ENCODE peak calls at places on chromosomes 4 and X, in ten cellular contexts. M is transverse colon, Q is IMR-90, S is sigmoid colon, K is stomach, B is H54, P is Peyer's patch, L is tibial nerve, U is GM12892, O is A549. H is an unnamed sample.

GRCh38 chrX:3548743-3549441 is 164.6 kb downstream of the PRKX start:
- DNase-seq in O (peak; percentile 22), L (peak; percentile 7), M (no peak), P (no peak), B (no peak), U (no peak), S (no peak), K (no peak), Q (peak; percentile 79), H (peak; percentile 24)

GRCh38 chr4:155722816-155723499 is 35.9 kb upstream of the GUCY1B1 start:
- DNase-seq in O (no peak), L (no peak), K (no peak), B (no peak), M (no peak), U (no peak), Q (peak; percentile 77), P (no peak), S (no peak), H (no peak)

GRCh38 chr4:15314974-15315373 is 112.9 kb upstream of the C1QTNF7 start:
- DNase-seq in P (no peak), Q (peak; percentile 15), L (no peak), O (no peak), U (no peak), B (no peak), K (no peak), S (no peak), M (no peak), H (no peak)

GRCh38 chr4:2788532-2789103 is 4.3 kb upstream of the SH3BP2 start:
- DNase-seq in P (no peak), B (no peak), K (peak; percentile 63), U (no peak), L (no peak), S (peak; percentile 73), Q (peak; percentile 29), O (no peak), M (no peak), H (peak; percentile 88)

GRCh38 chrX:35244796-35245508 is 302.4 kb downstream of the FAM47B start:
- DNase-seq in S (no peak), U (no peak), M (no peak), O (no peak), P (no peak), B (no peak), L (no peak), Q (no peak), K (no peak), H (no peak)

GRCh38 chr4:146401274-146401673 is 120.5 kb downstream of the SLC10A7 start:
- DNase-seq in M (no peak), Q (no peak), K (no peak), U (no peak), L (no peak), P (no peak), O (no peak), S (no peak), B (no peak), H (no peak)

GRCh38 chr4:155353923-155354540 is 22.7 kb downstream of the MAP9 start:
- DNase-seq in Q (peak; percentile 46), P (peak; percentile 60), B (no peak), M (peak; percentile 64), K (peak; percentile 71), L (peak; percentile 50), U (no peak), S (peak; percentile 72), O (peak; percentile 14), H (peak; percentile 49)

GRCh38 chrX:56788717-56789122 is 59.7 kb downstream of the NBDY start:
- DNase-seq in B (no peak), L (peak; percentile 40), O (no peak), K (peak; percentile 58), Q (peak; percentile 47), P (peak; percentile 47), U (no peak), M (peak; percentile 56), S (peak; percentile 71), H (no peak)

DNA sequence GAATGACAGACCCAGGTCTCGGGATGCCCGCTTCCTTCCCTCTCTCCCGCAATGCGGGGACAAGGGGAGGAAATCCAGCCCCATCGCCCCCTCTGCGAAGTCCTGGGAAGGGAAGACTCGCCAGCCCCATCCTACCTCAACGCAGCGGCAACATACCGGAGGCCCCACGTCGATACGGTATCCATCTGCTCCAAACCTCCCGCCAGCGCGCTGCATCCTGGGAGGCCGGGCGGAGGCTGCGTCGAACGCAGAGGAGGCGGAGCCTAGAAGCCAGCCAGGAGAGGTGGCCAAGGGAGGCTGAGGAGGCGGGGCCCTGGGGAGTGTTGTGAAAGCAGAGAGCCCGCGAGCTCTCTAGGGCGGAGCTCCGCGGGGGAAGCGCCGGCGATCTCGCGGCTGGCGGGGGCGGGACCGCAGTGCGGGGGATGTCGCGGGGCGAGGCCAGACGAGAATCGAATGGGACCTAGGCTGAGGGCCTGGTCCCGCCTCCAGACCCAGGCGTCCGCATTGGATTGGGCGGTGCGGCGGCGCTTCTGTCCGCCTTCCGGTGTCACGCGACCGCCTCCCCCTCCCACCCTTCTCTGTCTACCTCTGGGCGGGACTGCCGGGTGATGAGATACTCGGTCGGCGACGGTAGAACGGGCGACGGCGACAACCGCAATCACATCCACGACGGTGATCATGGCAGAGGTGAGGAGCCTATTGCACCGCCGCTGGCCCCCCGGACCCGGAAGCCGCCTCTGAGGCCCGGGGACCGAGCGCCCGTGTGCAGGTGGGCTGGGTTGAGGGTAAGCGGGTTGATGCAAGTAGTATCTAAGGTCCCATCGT is at the start of the genes FANCB and MOSPD2:
- DNase-seq in M (peak; percentile 95), Q (peak; percentile 91), K (peak; percentile 93), L (peak; percentile 81), O (peak; percentile 82), S (peak; percentile 96), U (peak; percentile 63), B (peak; percentile 40), P (peak; percentile 93), H (peak; percentile 96)
- TF ChIP-seq POLR2A in M (peak; percentile 61), Q (no peak), K (no peak), L (peak; percentile 43), O (peak; percentile 45), S (no peak), U (peak; percentile 49), B (peak; percentile 73), P (peak; percentile 47), H (peak; percentile 45)

GRCh38 chr4:180058731-180059215 is 2184.4 kb upstream of the TENM3 start:
- DNase-seq in O (peak; percentile 10), S (no peak), L (no peak), Q (peak; percentile 44), P (peak; percentile 82), M (peak; percentile 41), K (no peak), B (peak; percentile 16), U (peak; percentile 6), H (peak; percentile 7)

GRCh38 chr4:180059216-180059881 is 2183.9 kb upstream of the TENM3 start:
- DNase-seq in M (peak; percentile 10), U (peak; percentile 9), B (peak; percentile 3), Q (no peak), S (no peak), L (no peak), O (peak; percentile 0), K (no peak), P (peak; percentile 55), H (no peak)

GRCh38 chr4:180057198-180057821 is 2185.9 kb upstream of the TENM3 start:
- DNase-seq in S (no peak), M (no peak), P (no peak), K (no peak), B (no peak), U (no peak), O (peak; percentile 1), Q (no peak), L (no peak), H (no peak)

GRCh38 chr4:180057891-180058643 is 2185.1 kb upstream of the TENM3 start:
- DNase-seq in O (peak; percentile 3), P (peak; percentile 65), L (no peak), S (no peak), Q (no peak), B (peak; percentile 11), K (no peak), M (peak; percentile 13), U (peak; percentile 23), H (no peak)

GRCh38 chr4:180060159-180060889 is 2182.9 kb upstream of the TENM3 start:
- DNase-seq in P (no peak), Q (peak; percentile 37), U (no peak), M (no peak), O (peak; percentile 1), L (no peak), K (no peak), B (no peak), S (no peak), H (no peak)
- TF ChIP-seq POLR2A in P (no peak), Q (no peak), U (no peak), M (no peak), O (no peak), L (no peak), K (no peak), B (no peak), S (no peak), H (no peak)

GRCh38 chr4:55609393-55609821 is 17.4 kb upstream of the PDCL2 start:
- DNase-seq in U (no peak), S (no peak), B (no peak), L (no peak), P (no peak), M (no peak), O (no peak), K (no peak), Q (peak; percentile 2), H (no peak)
- TF ChIP-seq POLR2A in U (no peak), S (no peak), B (no peak), L (no peak), P (no peak), M (no peak), O (no peak), K (no peak), Q (no peak), H (no peak)

GRCh38 chr4:1008840-1009646 is 2.4 kb upstream of the FGFRL1 start:
- DNase-seq in S (peak; percentile 79), K (peak; percentile 49), O (no peak), P (peak; percentile 67), M (peak; percentile 53), B (no peak), L (no peak), Q (no peak), U (no peak), H (peak; percentile 41)

GRCh38 chr4:1011022-1011694 is at the start of gene FGFRL1:
- DNase-seq in Q (peak; percentile 77), M (peak; percentile 96), L (peak; percentile 83), S (peak; percentile 96), O (peak; percentile 69), U (peak; percentile 91), K (peak; percentile 96), P (peak; percentile 98), B (peak; percentile 81), H (peak; percentile 93)

GRCh38 chr4:1012031-1012739 is 759 bp downstream of the FGFRL1 start:
- DNase-seq in K (peak; percentile 78), L (no peak), M (peak; percentile 67), P (peak; percentile 66), U (no peak), Q (no peak), O (no peak), B (peak; percentile 56), S (peak; percentile 78), H (no peak)

GRCh38 chr4:1010522-1011021 is 854 bp upstream of the FGFRL1 start:
- DNase-seq in P (peak; percentile 81), S (peak; percentile 90), B (no peak), Q (peak; percentile 68), O (no peak), U (no peak), L (peak; percentile 67), M (peak; percentile 76), K (peak; percentile 63), H (peak; percentile 35)

DNA sequence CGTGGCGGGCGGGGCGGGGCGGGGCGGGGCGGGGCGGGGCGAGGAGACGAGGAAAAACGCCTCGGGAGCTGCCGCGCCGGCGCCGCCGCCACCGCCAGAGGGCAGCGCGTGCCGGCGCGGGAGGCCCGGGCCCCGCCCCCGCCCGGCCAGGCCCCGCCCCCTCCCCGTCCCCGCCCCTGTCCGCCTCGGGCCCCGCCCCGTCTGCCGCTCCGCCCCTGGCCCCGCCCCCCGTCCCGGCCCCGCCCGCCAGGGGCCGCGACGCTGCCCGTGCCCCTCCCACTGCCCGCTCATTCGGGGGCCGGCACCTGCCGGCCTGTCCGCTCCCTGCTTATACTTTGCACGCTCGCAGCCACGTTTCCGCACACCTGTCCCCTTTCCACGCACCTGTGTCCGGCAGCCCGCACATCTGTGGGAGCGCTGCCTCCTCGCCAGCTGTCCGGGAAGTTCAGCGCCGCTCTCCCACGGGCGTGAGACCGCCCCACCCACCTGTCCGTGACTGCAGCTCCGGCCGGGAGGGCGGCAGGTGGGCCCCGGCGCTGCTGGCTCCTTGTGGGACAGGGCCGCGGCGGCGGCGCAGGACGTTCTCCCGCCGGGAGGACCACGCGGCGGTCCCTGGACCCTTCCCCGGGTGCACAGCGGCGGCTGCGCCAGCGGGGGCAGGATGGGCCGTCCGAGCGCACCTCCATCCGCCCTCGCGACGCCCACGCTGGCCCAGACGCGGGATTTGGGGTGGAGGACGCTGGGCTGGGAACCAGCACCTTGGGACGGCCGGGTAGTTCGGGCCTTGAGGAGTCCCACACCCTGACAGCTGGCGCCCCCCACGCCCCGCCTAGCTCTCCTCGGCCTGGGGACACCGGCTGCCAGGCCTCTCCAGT is 1.5 kb upstream of the FGFRL1 start:
- DNase-seq in K (peak; percentile 79), O (no peak), B (peak; percentile 61), L (peak; percentile 54), S (peak; percentile 86), M (peak; percentile 84), Q (peak; percentile 36), U (peak; percentile 69), P (peak; percentile 85), H (peak; percentile 72)
- TF ChIP-seq POLR2A in K (no peak), O (no peak), B (no peak), L (no peak), S (no peak), M (peak; percentile 31), Q (no peak), U (no peak), P (peak; percentile 53), H (no peak)

H was measured in heart left ventricle.